ENCODE peak calls at places on chromosomes 16 and 17, in eight cellular contexts. E is HT-29; V is NCI-H460; F is hippocampal formation; O is cardiac fibroblast; L is nucleus accumbens; G is thoracic aorta; D is activated CD8-positive, alpha-beta memory T cell treated with anti-CD3 and anti-CD28 coated beads, Interleukin-2, amount 10 ng/mL, durations not matched to agents 7 days and 5 days. S is an unnamed sample.
A peak's percentile ranks its signal among the peaks of the same experiment; 100 is the strongest.

GRCh38 chr17:58052951-58053715 is 30.1 kb upstream of the DYNLL2 start:
- DNase-seq in E (no peak), V (no peak), F (no peak), O (peak; percentile 3), L (peak; percentile 49), G (no peak), D (no peak), S (no peak)

GRCh38 chr17:45812102-45812501 is 28.0 kb downstream of the CRHR1 start:
- DNase-seq in E (peak; percentile 25), V (no peak), F (no peak), O (peak; percentile 17), L (no peak), G (no peak), D (no peak), S (peak; percentile 22)

GRCh38 chr17:45838751-45839150 is 5.9 kb upstream of the SPPL2C start:
- DNase-seq in E (no peak), V (no peak), F (no peak), O (no peak), L (no peak), G (no peak), D (no peak), S (no peak)

GRCh38 chr17:17846645-17847044 is 9.9 kb upstream of the SREBF1 start:
- DNase-seq in E (no peak), V (no peak), F (no peak), O (no peak), L (no peak), G (no peak), D (no peak), S (no peak)

GRCh38 chr16:89787365-89787805 is 29.1 kb downstream of the FANCA start:
- DNase-seq in E (no peak), V (no peak), F (no peak), O (no peak), L (no peak), G (no peak), D (no peak), S (no peak)

GRCh38 chr16:86298166-86299131 is 211.9 kb upstream of the FOXF1 start:
- DNase-seq in E (no peak), V (peak; percentile 73), F (no peak), O (peak; percentile 3), L (no peak), G (no peak), D (no peak), S (no peak)

GRCh38 chr17:16516594-16517018 is 24.6 kb upstream of the LRRC75A start:
- DNase-seq in E (peak; percentile 41), V (no peak), F (no peak), O (peak; percentile 67), L (peak; percentile 65), G (no peak), D (no peak), S (no peak)

GRCh38 chr16:19361587-19361986 is 56.1 kb upstream of the TMC5 start:
- DNase-seq in E (no peak), V (no peak), F (no peak), O (no peak), L (no peak), G (no peak), D (no peak), S (no peak)

GRCh38 chr16:71255721-71256120 is 25.2 kb upstream of the HYDIN start:
- DNase-seq in E (no peak), V (no peak), F (peak; percentile 52), O (no peak), L (peak; percentile 16), G (no peak), D (no peak), S (no peak)

GRCh38 chr16:27844826-27845225 is 218.7 kb downstream of the GSG1L start:
- DNase-seq in E (no peak), V (no peak), F (no peak), O (no peak), L (no peak), G (no peak), D (no peak), S (no peak)

GRCh38 chr17:18008496-18009268 is 30.3 kb downstream of the ATPAF2 start:
- DNase-seq in E (no peak), V (no peak), F (no peak), O (peak; percentile 74), L (no peak), G (no peak), D (no peak), S (no peak)

GRCh38 chr16:67396159-67396774 is 3.0 kb upstream of the TPPP3 start:
- DNase-seq in E (peak; percentile 95), V (peak; percentile 36), F (no peak), O (peak; percentile 76), L (peak; percentile 40), G (peak; percentile 58), D (no peak), S (no peak)